ENCODE peak calls at places on chromosomes 11 and 22, in eight cellular contexts. D, B, E, H, C, R, W and S are unnamed samples.
A peak's percentile ranks its signal among the peaks of the same experiment; 100 is the strongest.

GRCh38 chr11:17839973-17840611 is 105.5 kb downstream of the KCNC1 start:
- DNase-seq in C (no peak), E (no peak), H (no peak), B (no peak), D (no peak), R (peak; percentile 47), W (no peak), S (no peak)

GRCh38 chr22:46547179-46547882 is 9.9 kb upstream of the CELSR1 start:
- DNase-seq in W (no peak), H (peak; percentile 66), D (peak; percentile 59), C (no peak), E (peak; percentile 55), B (no peak), R (peak; percentile 34), S (no peak)

GRCh38 chr22:29647954-29648737 is 44.7 kb downstream of the NF2 start:
- DNase-seq in C (no peak), W (no peak), B (no peak), D (no peak), R (no peak), E (no peak), H (no peak), S (no peak)

GRCh38 chr11:45182902-45183301 is 36.5 kb downstream of the PRDM11 start:
- DNase-seq in R (peak; percentile 45), D (no peak), W (no peak), E (peak; percentile 54), H (no peak), B (peak; percentile 12), C (no peak), S (peak; percentile 42)

GRCh38 chr11:28347351-28347750 is 239.2 kb downstream of the METTL15 start:
- DNase-seq in D (no peak), E (no peak), R (no peak), C (no peak), H (no peak), B (no peak), W (no peak), S (no peak)

GRCh38 chr11:88016392-88017020 is 158.7 kb downstream of the RAB38 start:
- DNase-seq in R (peak; percentile 68), C (peak; percentile 69), H (peak; percentile 88), E (peak; percentile 75), B (peak; percentile 84), W (no peak), D (no peak), S (peak; percentile 64)

GRCh38 chr22:41532908-41533825 is 11.1 kb downstream of the POLR3H start:
- DNase-seq in H (peak; percentile 40), W (peak; percentile 91), C (no peak), E (peak; percentile 86), D (peak; percentile 90), B (peak; percentile 82), R (peak; percentile 79), S (peak; percentile 81)

GRCh38 chr11:111006207-111006606 is 239.3 kb upstream of the POU2AF2 start:
- DNase-seq in H (no peak), W (no peak), B (no peak), E (no peak), C (no peak), D (no peak), R (no peak), S (no peak)

GRCh38 chr22:25774575-25775026 is 32.6 kb downstream of the MYO18B start:
- DNase-seq in C (no peak), W (no peak), R (peak; percentile 22), H (no peak), B (peak; percentile 28), E (peak; percentile 71), D (no peak), S (peak; percentile 62)

GRCh38 chr11:130999992-131000770 is 83.9 kb upstream of the SNX19 start:
- DNase-seq in D (no peak), C (peak; percentile 80), W (no peak), E (no peak), R (peak; percentile 4), B (no peak), H (peak; percentile 89), S (no peak)

GRCh38 chr22:50519151-50519550 is 6.2 kb downstream of the SCO2 start:
- DNase-seq in B (no peak), W (no peak), R (no peak), H (no peak), D (no peak), E (no peak), C (no peak), S (no peak)

GRCh38 chr22:18985761-18986160 is 49.7 kb upstream of the PRODH start:
- DNase-seq in D (no peak), W (no peak), R (no peak), E (no peak), C (no peak), B (no peak), H (no peak), S (no peak)

GRCh38 chr11:68965901-68966868 is 14.6 kb downstream of the MRGPRD start:
- DNase-seq in C (no peak), W (peak; percentile 42), H (no peak), R (no peak), E (no peak), D (no peak), B (no peak), S (no peak)

DNA sequence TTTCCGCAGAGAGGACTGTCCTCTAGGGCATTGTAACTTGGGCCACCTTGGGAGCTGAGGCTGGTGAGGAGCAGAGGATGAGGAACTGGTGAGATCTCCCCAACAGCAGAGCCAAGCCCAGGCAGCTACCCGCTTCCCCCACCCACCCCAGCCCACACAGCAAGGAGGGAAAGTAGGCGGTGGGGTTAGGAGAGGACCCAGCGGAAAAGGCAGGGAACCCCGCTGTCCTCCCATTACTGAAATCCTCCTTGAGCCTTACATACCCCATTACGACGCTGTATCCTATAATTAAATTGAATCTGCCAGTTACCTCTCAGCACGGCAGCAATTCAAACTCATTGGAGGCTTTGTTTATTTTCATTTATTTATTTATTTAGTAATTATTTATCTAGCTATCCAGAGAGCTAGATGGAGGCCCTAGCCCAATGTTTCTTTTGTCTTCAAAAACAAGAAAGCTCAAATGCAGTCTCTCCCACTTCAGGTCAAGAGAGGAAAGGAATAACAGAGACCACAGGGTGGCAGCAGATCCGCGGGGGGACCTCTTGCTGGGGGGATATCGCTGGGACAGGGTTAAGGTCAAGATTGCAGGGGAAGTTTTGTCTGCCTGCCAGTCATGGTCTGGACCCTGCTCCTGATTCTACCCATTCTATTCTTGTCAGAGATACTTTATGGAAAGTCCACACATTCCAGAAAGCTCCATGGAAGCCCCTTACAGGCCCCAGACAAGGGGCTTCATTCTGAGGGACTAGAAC is 218.0 kb downstream of the ST3GAL4 start:
- DNase-seq in D (no peak), C (no peak), E (no peak), B (no peak), R (no peak), W (no peak), H (no peak), S (no peak)
- TF ChIP-seq CTCF in D (no peak), C (peak; percentile 51), E (peak; percentile 56), B (peak; percentile 14), R (no peak), W (no peak), H (peak; percentile 34), S (no peak)

DNA sequence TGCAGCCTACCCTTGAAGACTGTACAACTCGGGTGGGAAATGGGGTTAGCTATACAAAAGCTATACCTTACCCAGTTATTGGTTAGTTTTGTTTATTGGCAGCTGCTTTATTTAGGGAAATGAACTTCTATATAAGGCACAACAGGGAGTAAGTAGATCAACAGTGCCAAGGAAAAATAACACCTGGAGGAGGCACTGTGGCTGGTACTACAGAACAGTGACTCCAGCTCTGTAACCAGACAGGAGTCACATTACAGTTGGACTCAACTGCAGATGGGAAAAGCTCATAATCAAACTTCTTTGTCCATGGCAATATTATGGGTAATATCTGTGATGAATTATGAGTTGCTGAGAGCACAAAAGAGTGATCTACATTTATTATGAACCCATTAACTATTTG is 14.0 kb downstream of the P4HA3 start:
- DNase-seq in B (no peak), C (no peak), H (no peak), R (no peak), E (no peak), W (no peak), D (no peak), S (no peak)
- TF ChIP-seq CTCF in B (no peak), C (no peak), H (no peak), R (no peak), E (no peak), W (no peak), D (no peak), S (no peak)

DNA sequence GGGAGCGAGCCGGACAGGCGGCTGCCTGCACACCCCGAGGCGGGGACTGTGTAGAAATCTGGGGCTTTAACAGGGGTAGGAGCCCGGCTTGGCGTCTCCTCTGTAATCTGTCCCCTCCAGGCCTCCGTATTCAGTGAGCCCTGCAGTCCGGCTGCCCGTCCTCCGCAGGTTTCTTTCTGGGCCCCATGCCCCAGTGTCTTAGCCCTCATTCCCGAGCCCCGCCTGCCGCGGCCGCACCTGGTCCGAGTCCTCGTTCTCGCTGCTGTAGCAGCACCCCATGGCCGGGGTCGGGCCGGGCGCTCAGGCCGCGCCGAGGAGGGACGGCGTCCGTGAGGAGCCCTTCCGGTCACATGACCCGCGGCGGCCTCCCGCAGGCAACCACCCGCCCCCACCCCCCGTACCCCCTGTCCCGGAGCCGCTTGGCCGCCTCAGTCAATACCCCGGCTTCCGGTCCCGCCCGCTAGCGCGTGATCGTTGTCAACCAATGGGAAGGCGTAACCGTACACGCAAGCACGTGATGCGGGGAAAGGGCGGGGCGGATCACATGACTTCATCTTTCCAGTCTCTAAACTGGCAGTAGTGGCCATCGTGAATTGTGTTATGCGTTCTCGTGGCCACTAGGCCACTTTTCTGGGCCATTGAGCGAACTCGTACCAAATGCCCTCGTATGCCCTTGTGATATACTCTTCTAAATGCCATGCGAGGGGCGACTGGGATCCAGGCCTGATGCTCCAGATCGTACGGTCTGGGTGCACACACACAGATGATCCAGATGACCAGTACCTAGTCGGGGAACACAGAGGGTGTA is at the start of gene LAMTOR1:
- DNase-seq in E (peak; percentile 99), H (peak; percentile 99), D (peak; percentile 98), B (peak; percentile 99), R (peak; percentile 98), C (peak; percentile 94), W (peak; percentile 99), S (peak; percentile 97)
- TF ChIP-seq CTCF in E (peak; percentile 46), H (peak; percentile 29), D (peak; percentile 79), B (peak; percentile 27), R (no peak), C (peak; percentile 38), W (peak; percentile 46), S (peak; percentile 82)

GRCh38 chr11:134439181-134439580 is 27.1 kb upstream of the B3GAT1 start:
- DNase-seq in W (no peak), R (peak; percentile 7), C (no peak), B (no peak), D (no peak), E (no peak), H (no peak), S (no peak)
- TF ChIP-seq CTCF in W (no peak), R (no peak), C (no peak), B (no peak), D (no peak), E (no peak), H (no peak), S (no peak)